ENCODE peak calls at places on chromosomes 1 and 21, in seven cellular contexts. A is MM.1S, R is neural progenitor cell, P is GM23338, B is PC-3, S is hepatocyte, F is HCT116. M is an unnamed sample.

GRCh38 chr1:28156821-28157220 is 19.7 kb downstream of the PTAFR start:
- DNase-seq in P (no peak), S (no peak), F (no peak), A (no peak), R (no peak), B (no peak), M (no peak)

GRCh38 chr21:14080040-14080763 is 130.6 kb downstream of the LIPI start:
- DNase-seq in S (no peak), P (peak; percentile 38), F (no peak), B (no peak), A (no peak), R (peak; percentile 82), M (no peak)

GRCh38 chr1:102466487-102466886 is 469.8 kb upstream of the OLFM3 start:
- DNase-seq in A (no peak), F (no peak), P (no peak), R (peak; percentile 3), S (no peak), B (no peak), M (no peak)

GRCh38 chr1:149936992-149937705 is 470 bp upstream of the MTMR11 start:
- DNase-seq in B (peak; percentile 96), P (peak; percentile 54), A (peak; percentile 20), F (peak; percentile 91), R (no peak), S (peak; percentile 80), M (peak; percentile 58)

GRCh38 chr21:17711896-17712295 is 99.2 kb upstream of the BTG3 start:
- DNase-seq in B (no peak), A (no peak), P (no peak), R (no peak), F (no peak), S (no peak), M (no peak)

GRCh38 chr1:114189398-114189797 is 35.7 kb upstream of the SYT6 start:
- DNase-seq in A (no peak), B (no peak), S (no peak), F (no peak), P (no peak), R (no peak), M (no peak)

GRCh38 chr1:91190996-91191395 is 169.2 kb upstream of the ZNF644 start:
- DNase-seq in P (no peak), A (no peak), F (no peak), B (no peak), R (no peak), S (no peak), M (no peak)

GRCh38 chr1:80892452-80892995 is 908.2 kb upstream of the ADGRL2 start:
- DNase-seq in S (no peak), F (no peak), B (no peak), R (peak; percentile 47), P (peak; percentile 8), A (peak; percentile 74), M (no peak)

GRCh38 chr1:116842654-116843053 is 67.1 kb upstream of the PTGFRN start:
- DNase-seq in B (peak; percentile 33), S (no peak), F (no peak), R (no peak), P (peak; percentile 37), A (no peak), M (peak; percentile 35)

GRCh38 chr1:26580116-26580515 is 50.6 kb downstream of the RPS6KA1 start:
- DNase-seq in A (no peak), F (no peak), B (no peak), R (no peak), S (no peak), P (no peak), M (no peak)

GRCh38 chr1:112618721-112619517 is at the start of gene ST7L:
- DNase-seq in R (peak; percentile 84), A (peak; percentile 34), B (peak; percentile 63), F (peak; percentile 49), S (peak; percentile 79), P (peak; percentile 77), M (peak; percentile 84)

GRCh38 chr1:215830221-215830620 is 263.1 kb downstream of the KCTD3 start:
- DNase-seq in P (no peak), F (no peak), A (no peak), S (no peak), R (no peak), B (no peak), M (no peak)

GRCh38 chr1:160375788-160376524 is 9.1 kb downstream of the NHLH1 start:
- DNase-seq in F (no peak), B (no peak), A (no peak), P (peak; percentile 71), S (no peak), R (peak; percentile 78), M (peak; percentile 55)
- TF ChIP-seq EZH2phosphoT487 in F (no peak), B (no peak), A (no peak), P (no peak), S (no peak), R (no peak), M (no peak)

DNA sequence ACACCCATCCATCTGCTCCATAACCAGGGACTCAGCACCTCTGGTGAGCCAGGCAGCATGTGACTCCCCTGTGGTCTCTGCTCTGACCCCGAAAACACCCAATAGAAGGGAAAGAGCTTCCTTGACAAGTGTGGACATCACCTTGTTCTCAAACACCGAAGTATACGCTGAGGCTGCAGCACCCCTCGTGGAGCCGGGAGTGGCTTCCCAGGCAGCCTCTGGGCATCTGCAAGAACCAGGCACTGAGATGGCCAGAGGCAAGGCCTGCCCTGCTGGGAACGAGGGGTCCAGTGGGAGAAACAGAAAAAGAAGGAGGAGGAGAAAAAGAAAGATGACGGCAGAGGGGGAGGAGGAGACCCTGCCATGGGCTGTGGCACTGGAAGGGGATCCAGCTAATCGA is 18.2 kb upstream of the AJAP1 start:
- DNase-seq in B (no peak), F (no peak), A (no peak), R (no peak), S (no peak), P (no peak), M (no peak)
- TF ChIP-seq EZH2 in B (no peak), F (no peak), A (no peak), R (no peak), S (no peak), P (no peak), M (no peak)

GRCh38 chr1:228035844-228036243 is 29.0 kb downstream of the WNT3A start:
- DNase-seq in P (no peak), F (no peak), A (no peak), S (no peak), B (no peak), R (peak; percentile 73), M (no peak)
- TF ChIP-seq EZH2phosphoT487 in P (no peak), F (no peak), A (no peak), S (no peak), B (no peak), R (peak; percentile 73), M (no peak)

GRCh38 chr21:37502947-37503346 is 136.4 kb downstream of the DYRK1A start:
- DNase-seq in A (no peak), P (no peak), S (no peak), F (no peak), B (no peak), R (no peak), M (no peak)

GRCh38 chr21:37508341-37508740 is 141.8 kb downstream of the DYRK1A start:
- DNase-seq in A (no peak), F (no peak), R (no peak), S (no peak), P (no peak), B (no peak), M (no peak)

GRCh38 chr21:37507716-37508115 is 141.1 kb downstream of the DYRK1A start:
- DNase-seq in P (no peak), F (no peak), A (peak; percentile 88), S (no peak), R (no peak), B (no peak), M (no peak)

GRCh38 chr21:37505963-37506362 is 139.4 kb downstream of the DYRK1A start:
- DNase-seq in F (no peak), P (no peak), A (no peak), B (no peak), S (no peak), R (no peak), M (no peak)

GRCh38 chr21:37503848-37504467 is 137.4 kb downstream of the DYRK1A start:
- DNase-seq in P (no peak), B (peak; percentile 53), R (peak; percentile 8), S (peak; percentile 40), A (no peak), F (no peak), M (peak; percentile 66)
- TF ChIP-seq EZH2 in P (no peak), B (no peak), R (no peak), S (no peak), A (no peak), F (no peak), M (no peak)

DNA sequence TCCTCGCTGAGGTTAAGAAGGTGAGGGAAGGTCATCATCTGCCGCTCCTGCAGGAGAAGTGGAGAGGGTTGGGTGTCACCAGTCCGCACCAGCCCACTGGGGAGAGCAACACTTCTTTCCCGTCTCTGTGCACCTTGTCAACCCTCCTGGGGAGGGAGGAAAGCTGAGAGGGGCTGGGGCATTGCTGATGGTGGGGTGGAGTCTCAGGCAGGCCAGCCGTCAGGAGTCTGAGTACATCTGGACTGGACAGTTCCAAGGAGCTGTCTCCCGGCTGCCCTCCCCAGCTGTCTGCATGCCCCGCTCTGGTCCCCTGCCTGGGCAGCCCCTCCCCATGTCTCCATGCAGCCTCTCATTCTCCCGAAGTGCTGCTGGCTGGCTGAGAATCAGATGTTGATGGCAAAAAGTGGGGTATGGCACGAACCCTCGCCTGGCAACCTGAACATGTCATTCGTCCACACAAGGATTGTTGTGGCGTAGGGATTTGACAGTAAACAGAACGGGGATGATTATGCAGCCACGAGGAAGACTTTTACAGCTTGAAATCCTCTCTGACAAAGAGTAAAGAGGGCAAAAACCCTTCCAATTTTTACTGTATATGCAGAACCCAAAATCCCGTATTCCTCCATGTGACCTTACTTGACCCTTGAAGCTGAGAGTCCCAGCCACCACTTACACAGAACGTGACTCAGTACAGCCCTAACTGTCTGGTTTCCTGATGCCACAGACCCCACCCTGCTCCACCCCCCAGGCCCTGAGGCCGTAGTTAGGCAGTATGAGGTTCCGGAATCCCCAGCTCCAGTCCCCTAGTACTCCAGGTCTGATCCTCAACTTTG is 70.3 kb downstream of the SCCPDH start:
- DNase-seq in P (no peak), S (no peak), A (no peak), R (peak; percentile 26), F (no peak), B (peak; percentile 39), M (peak; percentile 79)
- TF ChIP-seq EZH2phosphoT487 in P (no peak), S (no peak), A (no peak), R (no peak), F (no peak), B (no peak), M (no peak)